ENCODE peak calls at places on chromosomes 12 and 14, in six cellular contexts. K is A549, O is upper lobe of right lung, W is astrocyte of the spinal cord, Q is iPS DF 6.9, Z is PC-9. R is an unnamed sample.

GRCh38 chr12:45299132-45299692 is 83.3 kb downstream of the ANO6 start:
- DNase-seq in K (no peak), Q (no peak), O (no peak), Z (peak), W (peak), R (peak)

GRCh38 chr12:88361493-88361892 is 218.8 kb downstream of the KITLG start:
- DNase-seq in K (peak), W (no peak), Q (no peak), Z (no peak), O (no peak), R (peak)

GRCh38 chr14:56295743-56296142 is 177.5 kb downstream of the PELI2 start:
- DNase-seq in Q (no peak), O (no peak), W (no peak), Z (no peak), K (no peak), R (peak)

GRCh38 chr12:989051-989450 is 2.0 kb upstream of the ERC1 start:
- DNase-seq in Q (no peak), K (no peak), Z (no peak), O (no peak), W (no peak), R (no peak)

GRCh38 chr12:62931481-62931880 is 3.5 kb downstream of the PPM1H start:
- DNase-seq in Q (no peak), O (no peak), W (no peak), K (no peak), Z (no peak), R (no peak)

GRCh38 chr12:107402041-107403022 is 283.3 kb upstream of the PWP1 start:
- DNase-seq in O (no peak), K (peak), Z (peak), W (peak), Q (peak), R (peak)

GRCh38 chr14:89521988-89522387 is 105.0 kb upstream of the FOXN3 start:
- DNase-seq in K (no peak), Q (no peak), O (no peak), Z (no peak), W (no peak), R (no peak)

GRCh38 chr14:103625361-103626095 is 3.5 kb upstream of the KLC1 start:
- DNase-seq in W (no peak), Z (no peak), K (no peak), O (no peak), Q (no peak), R (no peak)

GRCh38 chr12:64064706-64065105 is 157.4 kb downstream of the KICS2 start:
- DNase-seq in K (no peak), W (no peak), O (no peak), Q (no peak), Z (no peak), R (no peak)

GRCh38 chr14:70771781-70772212 is 37.5 kb downstream of the MAP3K9 start:
- DNase-seq in Z (no peak), Q (peak), K (no peak), W (peak), O (no peak), R (peak)

GRCh38 chr14:24231263-24232120 is 675 bp downstream of the NEDD8 start:
- DNase-seq in K (no peak), W (no peak), Q (no peak), Z (no peak), O (no peak), R (peak)

GRCh38 chr12:101992091-101992490 is 69.7 kb downstream of the WASHC3 start:
- DNase-seq in W (no peak), Q (no peak), O (no peak), K (no peak), Z (no peak), R (no peak)

GRCh38 chr12:106246891-106247730 is 709 bp downstream of the CKAP4 start:
- DNase-seq in Z (peak), O (peak), W (peak), K (peak), Q (no peak), R (peak)

GRCh38 chr12:30643366-30643765 is 52.3 kb downstream of the IPO8 start:
- DNase-seq in W (peak), Z (no peak), Q (no peak), K (no peak), O (no peak), R (peak)

GRCh38 chr12:117277875-117278274 is 83.6 kb downstream of the NOS1 start:
- DNase-seq in K (no peak), O (no peak), W (no peak), Z (no peak), Q (no peak), R (no peak)

GRCh38 chr12:12645485-12645884 is 33.8 kb downstream of the CREBL2 start:
- DNase-seq in Q (no peak), O (no peak), W (peak), K (peak), Z (no peak), R (peak)

GRCh38 chr12:126144603-126145002 is 1079.4 kb downstream of the AACS start:
- DNase-seq in K (no peak), O (no peak), Z (no peak), W (no peak), Q (no peak), R (no peak)

DNA sequence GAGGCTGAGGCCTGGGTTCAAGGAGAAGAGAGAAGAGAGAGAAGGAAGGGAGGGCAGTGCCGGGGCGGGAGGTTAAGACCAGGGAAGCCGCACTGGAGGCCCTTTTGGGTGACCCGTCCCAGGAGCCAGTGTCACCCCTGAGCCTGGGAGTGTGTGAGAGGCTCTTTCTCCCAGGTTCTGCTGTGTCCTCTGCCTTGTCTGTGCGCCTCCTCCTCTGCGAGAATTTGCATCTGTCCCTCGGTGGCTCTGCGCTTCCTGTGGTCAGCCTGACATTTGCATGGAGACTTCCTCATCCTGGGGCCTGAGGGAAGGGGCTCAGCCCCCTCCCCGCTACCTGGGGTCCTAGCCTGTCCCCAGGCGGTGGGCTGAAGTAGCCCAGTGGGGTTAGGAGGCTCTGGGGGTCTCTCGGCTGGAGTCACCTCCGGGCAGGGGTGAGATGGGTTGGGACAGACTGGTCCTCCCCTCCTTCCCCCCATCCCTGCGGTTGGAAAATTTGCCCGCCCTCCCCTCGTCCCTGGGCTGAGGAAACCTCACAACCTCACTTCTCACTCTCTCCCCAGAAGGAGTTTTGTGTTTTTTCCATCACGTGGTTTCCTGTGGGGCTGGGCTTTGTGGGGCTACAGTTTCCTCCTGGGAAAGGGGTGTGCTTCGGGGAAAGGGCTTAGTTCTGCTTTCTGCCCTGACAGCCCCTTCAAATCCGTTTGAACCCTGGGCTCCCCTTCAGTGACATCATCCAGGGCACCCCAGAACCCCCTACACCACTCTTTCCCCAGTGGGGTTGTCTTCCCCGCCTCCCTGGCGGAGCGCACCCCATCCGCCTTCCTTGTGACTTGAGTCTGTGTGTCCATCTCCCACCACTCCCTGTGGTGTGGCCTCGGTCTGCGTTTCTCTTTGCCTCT is 2.5 kb downstream of the PTPN6 start:
- DNase-seq in O (peak), Q (no peak), W (no peak), Z (no peak), K (no peak), R (no peak)
- H3K4me3 ChIP-seq in O (peak), Q (no peak), W (no peak), Z (no peak), K (no peak), R (no peak)

DNA sequence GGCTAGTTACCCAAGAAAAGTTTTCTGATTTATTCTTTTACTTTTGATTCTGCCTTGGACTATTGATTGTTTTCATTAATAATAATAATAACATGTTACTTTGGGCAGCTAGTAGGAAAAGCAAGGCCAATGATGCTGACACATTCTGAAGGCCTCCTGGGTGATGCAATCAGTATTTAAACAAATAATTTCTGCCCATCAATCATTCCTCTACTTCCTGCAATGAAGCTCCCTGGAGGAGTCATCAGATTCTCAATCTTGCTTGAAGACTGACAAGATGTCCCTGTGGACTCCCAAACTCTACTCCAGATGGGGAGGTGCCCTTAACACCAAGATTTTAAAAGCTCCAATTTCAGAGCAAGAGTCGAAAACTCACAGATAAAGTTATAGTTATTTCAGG is at the start of gene SPX:
- DNase-seq in O (no peak), K (peak), W (no peak), Z (peak), Q (no peak), R (peak)
- H3K4me3 ChIP-seq in O (peak), K (peak), W (peak), Z (peak), Q (peak), R (peak)

GRCh38 chr12:69330475-69331473 is 17.4 kb upstream of the LYZ start:
- DNase-seq in Q (no peak), Z (no peak), K (no peak), O (peak), W (peak), R (peak)
- H3K4me3 ChIP-seq in Q (no peak), Z (no peak), K (no peak), O (peak), W (peak), R (peak)

GRCh38 chr12:70719672-70720420 is 82.6 kb upstream of the PTPRB start:
- DNase-seq in Z (no peak), W (peak), Q (peak), K (peak), O (peak), R (peak)
- H3K4me3 ChIP-seq in Z (no peak), W (peak), Q (no peak), K (no peak), O (peak), R (peak)

DNA sequence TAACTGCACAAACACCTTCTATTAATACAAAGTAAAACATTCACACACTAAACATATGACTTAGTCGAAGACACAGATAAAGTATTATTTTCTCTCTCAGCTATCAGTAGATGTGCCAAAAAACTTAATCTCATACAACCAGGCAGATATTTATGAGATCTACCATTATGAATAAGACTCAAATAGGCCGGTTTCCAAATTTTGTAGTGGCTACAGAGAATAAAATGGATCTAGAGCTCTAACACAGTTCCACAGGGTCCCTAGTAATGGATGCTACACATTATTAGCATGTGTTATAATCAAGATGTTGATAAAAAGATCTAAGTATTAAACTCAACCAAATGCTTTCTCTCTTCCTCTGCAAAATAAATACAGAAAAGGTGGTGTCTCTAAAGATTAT is 10.4 kb downstream of the SAV1 start:
- DNase-seq in Q (no peak), W (no peak), K (no peak), Z (no peak), O (no peak), R (no peak)
- H3K4me3 ChIP-seq in Q (no peak), W (no peak), K (no peak), Z (no peak), O (peak), R (no peak)

GRCh38 chr14:104794099-104794498 is 1.4 kb downstream of the AKT1 start:
- DNase-seq in K (peak), Q (no peak), W (peak), O (peak), Z (no peak), R (peak)

GRCh38 chr14:104793703-104793959 is 1.9 kb downstream of the AKT1 start:
- DNase-seq in K (no peak), W (no peak), Q (no peak), Z (no peak), O (no peak), R (no peak)

GRCh38 chr14:104791425-104791824 is 4.1 kb downstream of the AKT1 start:
- DNase-seq in O (no peak), K (no peak), Q (no peak), Z (no peak), W (no peak), R (no peak)

GRCh38 chr14:104792101-104792884 is 3.3 kb downstream of the AKT1 start:
- DNase-seq in O (peak), W (no peak), Q (no peak), Z (no peak), K (no peak), R (no peak)

GRCh38 chr14:104792945-104793702 is 2.4 kb downstream of the AKT1 start:
- DNase-seq in K (no peak), Z (no peak), W (no peak), Q (no peak), O (no peak), R (no peak)
- H3K4me3 ChIP-seq in K (no peak), Z (no peak), W (no peak), Q (no peak), O (peak), R (no peak)

GRCh38 chr14:68328509-68328908 is 464.4 kb downstream of the ZFP36L1 start:
- DNase-seq in Q (no peak), W (no peak), K (no peak), O (no peak), Z (no peak), R (no peak)

GRCh38 chr14:68322970-68323620 is 469.8 kb downstream of the ZFP36L1 start:
- DNase-seq in O (no peak), W (no peak), Q (no peak), Z (no peak), K (no peak), R (no peak)

GRCh38 chr14:68332011-68332410 is 460.9 kb downstream of the ZFP36L1 start:
- DNase-seq in Q (no peak), W (no peak), Z (no peak), O (no peak), K (no peak), R (no peak)

GRCh38 chr14:68325267-68325807 is 467.5 kb downstream of the ZFP36L1 start:
- DNase-seq in K (no peak), Q (no peak), W (no peak), O (no peak), Z (no peak), R (no peak)

DNA sequence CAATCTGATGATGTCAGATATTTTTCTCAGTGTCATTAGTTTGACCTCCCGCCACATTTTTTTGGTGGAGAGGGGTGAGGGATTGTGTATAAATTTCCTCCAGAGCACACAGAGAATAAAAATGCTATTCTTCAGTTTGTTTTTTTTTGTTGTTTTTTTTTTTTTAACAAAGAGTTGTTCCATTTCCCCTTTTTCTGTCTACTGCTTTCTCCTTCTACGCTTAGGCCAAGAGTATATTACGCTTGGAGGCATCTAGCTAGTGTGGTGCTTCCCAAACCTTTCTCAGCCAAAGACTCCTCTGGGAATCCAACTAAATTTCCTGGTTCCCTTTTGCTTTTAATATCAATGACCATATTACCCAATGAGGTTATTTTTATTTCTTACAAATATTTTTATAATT is 465.6 kb downstream of the ZFP36L1 start:
- DNase-seq in Q (no peak), Z (no peak), K (no peak), O (no peak), W (no peak), R (no peak)
- H3K4me3 ChIP-seq in Q (no peak), Z (no peak), K (no peak), O (no peak), W (no peak), R (no peak)